ENCODE peak calls at places on chromosomes 4 and X, in six cellular contexts. One of them, this sample, is unnamed.
A peak's percentile ranks its signal among the peaks of the same experiment; 100 is the strongest.

GRCh38 chr4:18578307-18578706 is 556.8 kb upstream of the LCORL start:
- DNase-seq in esophagus squamous epithelium: no peak
- DNase-seq in heart left ventricle: no peak
- DNase-seq in A549: no peak
- DNase-seq in Peyer's patch: no peak
- DNase-seq in K562: no peak
- DNase-seq in this sample: no peak

GRCh38 chr4:54658321-54659093 is 750 bp downstream of the KIT start:
- DNase-seq in Peyer's patch: peak; percentile 50
- DNase-seq in esophagus squamous epithelium: no peak
- DNase-seq in A549: peak; percentile 17
- DNase-seq in K562: peak; percentile 65
- DNase-seq in heart left ventricle: peak; percentile 64
- DNase-seq in this sample: no peak

GRCh38 chrX:34130501-34130900 is 1.6 kb downstream of the FAM47A start:
- DNase-seq in esophagus squamous epithelium: no peak
- DNase-seq in A549: no peak
- DNase-seq in K562: no peak
- DNase-seq in heart left ventricle: no peak
- DNase-seq in Peyer's patch: no peak
- DNase-seq in this sample: no peak

GRCh38 chr4:186240452-186240847 is 13.1 kb downstream of the KLKB1 start:
- DNase-seq in A549: no peak
- DNase-seq in Peyer's patch: no peak
- DNase-seq in heart left ventricle: no peak
- DNase-seq in K562: no peak
- DNase-seq in esophagus squamous epithelium: no peak
- DNase-seq in this sample: no peak

GRCh38 chr4:159432436-159432835 is 329.6 kb downstream of the RAPGEF2 start:
- DNase-seq in K562: no peak
- DNase-seq in esophagus squamous epithelium: no peak
- DNase-seq in A549: no peak
- DNase-seq in Peyer's patch: no peak
- DNase-seq in heart left ventricle: no peak
- DNase-seq in this sample: no peak

GRCh38 chr4:57043304-57044251 is 64.9 kb downstream of the POLR2B start:
- DNase-seq in esophagus squamous epithelium: no peak
- DNase-seq in heart left ventricle: peak; percentile 51
- DNase-seq in A549: no peak
- DNase-seq in Peyer's patch: no peak
- DNase-seq in K562: no peak
- DNase-seq in this sample: peak; percentile 87

GRCh38 chr4:133866328-133866699 is 335.3 kb downstream of the PABPC4L start:
- DNase-seq in A549: no peak
- DNase-seq in Peyer's patch: no peak
- DNase-seq in heart left ventricle: no peak
- DNase-seq in K562: no peak
- DNase-seq in esophagus squamous epithelium: no peak
- DNase-seq in this sample: no peak

GRCh38 chr4:177119693-177120092 is 190.0 kb upstream of the NEIL3 start:
- DNase-seq in esophagus squamous epithelium: no peak
- DNase-seq in K562: no peak
- DNase-seq in heart left ventricle: no peak
- DNase-seq in A549: no peak
- DNase-seq in Peyer's patch: no peak
- DNase-seq in this sample: no peak

GRCh38 chrX:22057667-22058066 is 25.5 kb downstream of the PHEX start:
- DNase-seq in K562: no peak
- DNase-seq in Peyer's patch: no peak
- DNase-seq in esophagus squamous epithelium: no peak
- DNase-seq in A549: no peak
- DNase-seq in heart left ventricle: no peak
- DNase-seq in this sample: no peak

GRCh38 chr4:147160908-147161513 is 215.3 kb upstream of the TTC29 start:
- DNase-seq in Peyer's patch: no peak
- DNase-seq in heart left ventricle: no peak
- DNase-seq in A549: peak; percentile 49
- DNase-seq in esophagus squamous epithelium: no peak
- DNase-seq in K562: peak; percentile 53
- DNase-seq in this sample: no peak

GRCh38 chr4:149993030-149993429 is 85.2 kb upstream of the DCLK2 start:
- DNase-seq in Peyer's patch: no peak
- DNase-seq in K562: no peak
- DNase-seq in esophagus squamous epithelium: no peak
- DNase-seq in A549: no peak
- DNase-seq in heart left ventricle: no peak
- DNase-seq in this sample: no peak

GRCh38 chr4:180636696-180637095 is 1606.5 kb upstream of the TENM3 start:
- DNase-seq in esophagus squamous epithelium: no peak
- DNase-seq in K562: no peak
- DNase-seq in A549: no peak
- DNase-seq in heart left ventricle: no peak
- DNase-seq in Peyer's patch: no peak
- DNase-seq in this sample: no peak

GRCh38 chrX:13044441-13044840 is at the start of gene FAM9C:
- DNase-seq in esophagus squamous epithelium: no peak
- DNase-seq in heart left ventricle: no peak
- DNase-seq in Peyer's patch: no peak
- DNase-seq in K562: no peak
- DNase-seq in A549: no peak
- DNase-seq in this sample: no peak

GRCh38 chrX:155027509-155028066 is 944 bp downstream of the FUNDC2 start:
- DNase-seq in esophagus squamous epithelium: no peak
- DNase-seq in A549: peak; percentile 53
- DNase-seq in Peyer's patch: no peak
- DNase-seq in heart left ventricle: no peak
- DNase-seq in K562: no peak
- DNase-seq in this sample: no peak

GRCh38 chr4:125517831-125518230 is 203.1 kb downstream of the FAT4 start:
- DNase-seq in Peyer's patch: no peak
- DNase-seq in A549: no peak
- DNase-seq in K562: no peak
- DNase-seq in esophagus squamous epithelium: no peak
- DNase-seq in heart left ventricle: no peak
- DNase-seq in this sample: no peak

GRCh38 chrX:135893294-135893817 is at the start of the genes CT45A10 and SAGE1:
- DNase-seq in Peyer's patch: no peak
- DNase-seq in K562: peak; percentile 85
- DNase-seq in heart left ventricle: no peak
- DNase-seq in esophagus squamous epithelium: no peak
- DNase-seq in A549: peak; percentile 3
- DNase-seq in this sample: no peak

GRCh38 chr4:82797048-82797590 is 1.5 kb downstream of the SCD5 start:
- DNase-seq in A549: no peak
- DNase-seq in K562: no peak
- DNase-seq in esophagus squamous epithelium: no peak
- DNase-seq in Peyer's patch: no peak
- DNase-seq in heart left ventricle: no peak
- DNase-seq in this sample: no peak

GRCh38 chr4:773214-773613 is 52.7 kb downstream of the CPLX1 start:
- DNase-seq in esophagus squamous epithelium: no peak
- DNase-seq in A549: no peak
- DNase-seq in Peyer's patch: no peak
- DNase-seq in K562: no peak
- DNase-seq in heart left ventricle: peak; percentile 60
- DNase-seq in this sample: no peak

GRCh38 chr4:5211274-5211852 is 160.1 kb downstream of the STK32B start:
- DNase-seq in K562: no peak
- DNase-seq in heart left ventricle: no peak
- DNase-seq in esophagus squamous epithelium: no peak
- DNase-seq in Peyer's patch: no peak
- DNase-seq in A549: peak; percentile 50
- DNase-seq in this sample: no peak

GRCh38 chr4:23979534-23979933 is 89.7 kb upstream of the PPARGC1A start:
- DNase-seq in heart left ventricle: no peak
- DNase-seq in K562: no peak
- DNase-seq in A549: no peak
- DNase-seq in esophagus squamous epithelium: no peak
- DNase-seq in Peyer's patch: no peak
- DNase-seq in this sample: no peak

GRCh38 chr4:1021386-1022050 is 10.1 kb downstream of the FGFRL1 start:
- DNase-seq in A549: no peak
- DNase-seq in esophagus squamous epithelium: no peak
- DNase-seq in K562: no peak
- DNase-seq in heart left ventricle: no peak
- DNase-seq in Peyer's patch: peak; percentile 80
- DNase-seq in this sample: no peak

GRCh38 chr4:3392319-3392718 is 49.4 kb upstream of the HGFAC start:
- DNase-seq in Peyer's patch: no peak
- DNase-seq in K562: no peak
- DNase-seq in heart left ventricle: no peak
- DNase-seq in esophagus squamous epithelium: no peak
- DNase-seq in A549: no peak
- DNase-seq in this sample: no peak

GRCh38 chr4:3389186-3389878 is 52.4 kb upstream of the HGFAC start:
- DNase-seq in K562: no peak
- DNase-seq in Peyer's patch: no peak
- DNase-seq in A549: no peak
- DNase-seq in esophagus squamous epithelium: no peak
- DNase-seq in heart left ventricle: no peak
- DNase-seq in this sample: no peak

GRCh38 chr4:3388461-3389185 is 53.1 kb upstream of the HGFAC start:
- DNase-seq in esophagus squamous epithelium: no peak
- DNase-seq in A549: no peak
- DNase-seq in heart left ventricle: no peak
- DNase-seq in K562: no peak
- DNase-seq in Peyer's patch: no peak
- DNase-seq in this sample: no peak

GRCh38 chr4:3391422-3391821 is 50.3 kb upstream of the HGFAC start:
- DNase-seq in K562: no peak
- DNase-seq in A549: no peak
- DNase-seq in esophagus squamous epithelium: no peak
- DNase-seq in Peyer's patch: no peak
- DNase-seq in heart left ventricle: no peak
- DNase-seq in this sample: no peak

DNA sequence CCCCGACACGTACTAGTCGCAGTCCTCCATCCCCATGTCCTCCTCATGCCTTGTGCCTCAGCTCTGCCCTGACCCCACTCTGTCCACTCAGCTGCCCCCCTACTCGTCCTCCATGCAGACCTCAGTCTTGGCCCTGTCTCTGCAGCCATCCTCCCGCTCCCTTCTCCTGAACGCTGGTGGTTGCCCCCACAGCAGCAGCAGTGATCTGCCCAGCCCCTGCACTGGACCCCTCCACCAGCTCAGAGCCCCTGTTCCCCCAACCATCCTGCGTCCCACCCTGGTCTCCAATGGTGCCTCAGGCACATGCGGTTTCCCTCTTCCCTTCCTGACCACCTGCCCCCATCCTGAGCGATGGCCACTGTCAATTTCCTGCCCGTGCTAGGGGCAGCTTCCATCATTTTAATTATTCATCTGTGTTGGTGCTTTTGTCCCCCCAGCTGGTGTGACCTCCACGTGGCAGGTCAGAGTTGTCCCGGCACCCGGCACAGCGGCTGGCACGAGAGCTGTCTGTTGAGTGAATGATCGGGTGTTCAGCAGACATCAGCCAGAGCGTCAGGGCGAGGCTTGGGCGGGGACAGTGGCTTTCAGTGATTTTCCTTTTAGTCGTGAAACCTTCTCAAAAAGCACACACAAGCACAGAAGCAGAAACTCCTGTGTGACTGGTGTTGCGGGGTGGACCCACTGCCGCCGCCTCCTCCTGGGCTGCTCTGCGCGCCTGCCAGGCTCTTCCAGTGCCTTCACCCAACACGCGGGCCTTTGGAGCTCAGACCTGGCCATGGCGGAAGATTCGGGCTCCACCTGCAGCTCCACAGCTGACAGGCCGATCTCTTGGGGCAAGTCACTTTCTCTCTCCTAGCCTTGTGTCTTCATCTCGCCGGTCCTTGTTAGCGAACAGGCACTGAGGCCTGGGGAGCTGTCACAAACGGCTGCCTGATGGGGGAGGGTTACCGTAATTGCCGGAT is 51.6 kb upstream of the HGFAC start:
- DNase-seq in Peyer's patch: no peak
- DNase-seq in K562: no peak
- DNase-seq in A549: no peak
- DNase-seq in esophagus squamous epithelium: no peak
- DNase-seq in heart left ventricle: no peak
- DNase-seq in this sample: no peak
- H3K4me1 ChIP-seq in Peyer's patch: peaks cover 22% of the 10 kb centered on the region
- H3K4me1 ChIP-seq in K562: no peaks in the 10 kb centered on the region
- H3K4me1 ChIP-seq in A549: no peaks in the 10 kb centered on the region
- H3K4me1 ChIP-seq in esophagus squamous epithelium: peaks cover 76% of the 10 kb centered on the region
- H3K4me1 ChIP-seq in heart left ventricle: peaks cover 33% of the 10 kb centered on the region
- H3K4me1 ChIP-seq in this sample: peaks cover 22% of the 10 kb centered on the region

GRCh38 chr4:156711196-156711590 is 260.4 kb downstream of the PDGFC start:
- DNase-seq in heart left ventricle: no peak
- DNase-seq in Peyer's patch: no peak
- DNase-seq in K562: no peak
- DNase-seq in A549: no peak
- DNase-seq in esophagus squamous epithelium: no peak
- DNase-seq in this sample: no peak

GRCh38 chr4:156710571-156711195 is 260.9 kb downstream of the PDGFC start:
- DNase-seq in Peyer's patch: no peak
- DNase-seq in A549: no peak
- DNase-seq in esophagus squamous epithelium: no peak
- DNase-seq in K562: no peak
- DNase-seq in heart left ventricle: no peak
- DNase-seq in this sample: no peak

DNA sequence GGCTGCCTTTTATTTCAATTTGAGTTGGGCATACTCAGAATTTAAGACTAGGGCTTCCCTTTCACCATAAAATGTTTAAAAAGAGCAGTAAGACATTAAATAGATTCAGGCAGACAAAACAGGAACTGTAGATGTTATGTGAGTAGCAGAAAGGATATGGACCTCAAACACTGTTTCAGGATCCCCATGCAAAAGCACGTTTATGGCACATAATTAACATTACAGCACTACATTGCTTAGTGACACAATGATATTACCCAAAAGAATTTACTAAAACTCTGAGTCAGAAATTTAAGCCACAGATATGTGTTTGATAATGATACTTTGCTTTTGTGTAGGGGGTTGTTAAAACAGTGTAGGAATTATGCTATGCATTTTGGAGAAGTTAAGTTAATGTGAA is 266.3 kb downstream of the PDGFC start:
- DNase-seq in A549: no peak
- DNase-seq in Peyer's patch: no peak
- DNase-seq in K562: no peak
- DNase-seq in esophagus squamous epithelium: no peak
- DNase-seq in heart left ventricle: no peak
- DNase-seq in this sample: no peak
- TF ChIP-seq POLR2A in A549: no peak
- TF ChIP-seq POLR2A in Peyer's patch: no peak
- TF ChIP-seq POLR2A in K562: no peak
- TF ChIP-seq POLR2A in esophagus squamous epithelium: no peak
- TF ChIP-seq POLR2A in heart left ventricle: no peak
- TF ChIP-seq POLR2A in this sample: no peak

GRCh38 chrX:123976671-123977316 is 15.3 kb downstream of the STAG2 start:
- DNase-seq in A549: peak; percentile 64
- DNase-seq in heart left ventricle: no peak
- DNase-seq in esophagus squamous epithelium: no peak
- DNase-seq in K562: peak; percentile 25
- DNase-seq in Peyer's patch: no peak
- DNase-seq in this sample: no peak
- TF ChIP-seq CTCF in A549: peak; percentile 59
- TF ChIP-seq CTCF in heart left ventricle: no peak
- TF ChIP-seq CTCF in esophagus squamous epithelium: peak; percentile 22
- TF ChIP-seq CTCF in K562: peak; percentile 39
- TF ChIP-seq CTCF in Peyer's patch: no peak
- TF ChIP-seq CTCF in this sample: peak; percentile 24

GRCh38 chr4:128830906-128831525 is 21.5 kb downstream of the JADE1 start:
- DNase-seq in esophagus squamous epithelium: no peak
- DNase-seq in heart left ventricle: no peak
- DNase-seq in Peyer's patch: no peak
- DNase-seq in A549: no peak
- DNase-seq in K562: no peak
- DNase-seq in this sample: no peak
- H3K4me1 ChIP-seq in esophagus squamous epithelium: peaks cover 69% of the 10 kb centered on the region
- H3K4me1 ChIP-seq in heart left ventricle: peaks cover 76% of the 10 kb centered on the region
- H3K4me1 ChIP-seq in Peyer's patch: peaks cover 45% of the 10 kb centered on the region
- H3K4me1 ChIP-seq in A549: peaks cover 54% of the 10 kb centered on the region
- H3K4me1 ChIP-seq in K562: peaks cover 17% of the 10 kb centered on the region
- H3K4me1 ChIP-seq in this sample: peaks cover 65% of the 10 kb centered on the region

This sample was measured in esophagus muscularis mucosa.